ENCODE peak calls at places on chromosomes 16 and 17, in nine cellular contexts. W is AG09309, V is stomach, N is HL-60, S is fibroblast of the aortic adventitia, B is lower lobe of right lung, Y is AG04450, C is mucosa of descending colon, F is lung. O is an unnamed sample.

GRCh38 chr17:47204722-47205418 is 4.3 kb upstream of the MYL4 start:
- DNase-seq in S (peak; percentile 49), N (no peak), C (peak; percentile 32), Y (no peak), W (no peak), B (no peak), F (no peak), V (no peak), O (no peak)

GRCh38 chr17:31511176-31511540 is 119.7 kb downstream of the RAB11FIP4 start:
- DNase-seq in B (no peak), C (peak; percentile 77), Y (no peak), S (no peak), N (no peak), F (no peak), V (peak; percentile 90), W (no peak), O (no peak)

GRCh38 chr17:29573871-29574731 is 5.6 kb downstream of the TP53I13 start:
- DNase-seq in N (no peak), B (no peak), C (no peak), S (no peak), V (no peak), F (no peak), Y (no peak), W (no peak), O (no peak)

GRCh38 chr16:83925095-83925905 is 26.4 kb downstream of the MLYCD start:
- DNase-seq in F (no peak), N (no peak), Y (no peak), W (no peak), B (no peak), S (no peak), C (no peak), V (no peak), O (no peak)

GRCh38 chr16:2935418-2935817 is 23.7 kb downstream of the FLYWCH1 start:
- DNase-seq in Y (no peak), S (no peak), V (no peak), B (no peak), N (no peak), F (no peak), C (no peak), W (no peak), O (no peak)

GRCh38 chr16:86718118-86718517 is 139.8 kb downstream of the FOXL1 start:
- DNase-seq in V (no peak), C (no peak), N (no peak), W (no peak), S (no peak), F (no peak), Y (no peak), B (no peak), O (no peak)

GRCh38 chr16:56848056-56848936 is 16.7 kb upstream of the SLC12A3 start:
- DNase-seq in C (no peak), S (peak; percentile 80), Y (no peak), V (no peak), N (no peak), F (no peak), B (no peak), W (no peak), O (no peak)

GRCh38 chr17:34987232-34987631 is 6.9 kb downstream of the LIG3 start:
- DNase-seq in S (no peak), N (no peak), W (no peak), V (no peak), C (no peak), F (no peak), Y (no peak), B (no peak), O (no peak)

GRCh38 chr17:792277-792676 is 10.1 kb downstream of the MRM3 start:
- DNase-seq in S (no peak), F (no peak), N (no peak), Y (no peak), W (no peak), B (peak; percentile 11), V (no peak), C (no peak), O (no peak)

GRCh38 chr16:24580665-24581064 is 41.3 kb downstream of the RBBP6 start:
- DNase-seq in C (no peak), B (no peak), Y (peak; percentile 10), V (no peak), F (no peak), N (no peak), W (peak; percentile 8), S (peak; percentile 69), O (no peak)

GRCh38 chr16:52439171-52439701 is 107.7 kb downstream of the TOX3 start:
- DNase-seq in F (no peak), S (no peak), C (no peak), B (no peak), W (no peak), N (no peak), V (no peak), Y (no peak), O (no peak)

GRCh38 chr16:49352923-49353322 is 20.7 kb upstream of the C16orf78 start:
- DNase-seq in F (no peak), S (no peak), V (no peak), N (no peak), B (no peak), Y (no peak), W (no peak), C (no peak), O (no peak)

GRCh38 chr16:31467151-31467550 is 4.8 kb upstream of the TGFB1I1 start:
- DNase-seq in W (no peak), C (no peak), N (peak; percentile 45), F (no peak), S (no peak), V (no peak), Y (no peak), B (no peak), O (no peak)

GRCh38 chr16:87965417-87965816 is 14.2 kb downstream of the BANP start:
- DNase-seq in F (no peak), Y (no peak), S (no peak), V (no peak), B (no peak), N (no peak), W (no peak), C (no peak), O (no peak)

DNA sequence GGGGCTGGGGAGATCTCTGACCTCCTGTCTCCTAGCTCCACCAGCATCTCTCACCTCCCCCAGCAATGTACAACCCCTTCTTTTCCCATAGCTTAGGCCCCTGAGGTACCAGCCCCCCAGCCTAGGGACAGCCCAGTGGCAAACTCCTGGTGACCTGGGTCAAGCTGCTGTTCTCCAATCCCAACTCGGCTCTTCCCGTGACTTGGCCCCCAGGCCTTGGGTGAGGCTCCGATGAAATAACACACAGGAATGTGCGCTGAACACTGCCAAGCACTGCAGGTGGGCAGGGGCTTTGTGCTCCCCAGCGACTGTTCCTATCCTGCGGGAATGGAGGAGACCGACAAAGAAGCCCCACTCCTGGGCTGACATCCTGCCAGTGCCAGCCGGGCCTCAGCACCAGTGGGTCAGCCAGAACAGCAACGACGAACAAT is 63.7 kb upstream of the AMZ2 start:
- DNase-seq in C (no peak), Y (no peak), S (no peak), F (no peak), B (no peak), N (no peak), V (no peak), W (no peak), O (no peak)
- H3K4me3 ChIP-seq in C (no peak overlapping the region), Y (no peak overlapping the region), S (no peak overlapping the region), F (no peak overlapping the region), B (no peak overlapping the region), N (no peak overlapping the region), V (no peak overlapping the region), W (no peak overlapping the region), O (no peak overlapping the region)

GRCh38 chr17:70629902-70630301 is 460.6 kb downstream of the KCNJ2 start:
- DNase-seq in W (no peak), N (no peak), B (no peak), V (no peak), Y (no peak), C (peak; percentile 26), F (no peak), S (peak; percentile 17), O (peak; percentile 22)
- TF ChIP-seq CTCF in W (peak; percentile 12), N (no peak), B (peak; percentile 17), V (no peak), Y (peak; percentile 38), C (no peak), F (no peak), S (no peak), O (peak; percentile 60)

DNA sequence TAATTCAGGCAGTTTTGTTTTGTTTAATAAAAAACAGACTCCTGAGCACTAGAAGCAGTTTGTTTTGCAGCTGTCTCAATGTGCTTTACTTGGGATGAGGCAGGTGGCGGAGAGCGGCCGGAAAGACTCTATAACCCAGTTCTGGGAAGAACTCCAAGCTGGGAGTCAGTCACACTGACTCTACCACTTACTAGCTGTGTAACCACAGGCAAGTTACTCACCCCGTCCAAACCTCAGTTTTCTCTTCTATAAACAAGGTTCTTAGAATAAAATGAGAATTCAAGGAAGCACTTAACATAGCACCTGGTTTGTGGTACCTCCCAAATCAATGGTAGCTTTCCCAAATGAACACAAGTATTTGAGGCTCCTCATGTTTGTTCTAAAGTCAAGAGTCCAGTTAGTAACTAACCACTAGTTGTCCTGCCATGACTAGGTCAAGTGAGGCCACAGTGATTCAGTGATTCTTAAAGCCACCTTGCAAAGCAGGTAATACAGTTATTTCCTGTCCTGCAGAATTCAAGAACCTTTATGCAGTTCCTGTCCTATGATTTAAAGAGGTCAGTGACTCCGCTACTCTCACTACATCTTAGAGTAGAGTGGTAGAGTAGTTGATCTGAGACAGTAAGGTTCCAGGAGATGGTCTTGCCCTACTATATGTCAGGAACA is 2.7 kb downstream of the TXNDC17 start:
- DNase-seq in S (peak; percentile 71), F (no peak), W (peak; percentile 63), Y (no peak), B (no peak), C (no peak), V (no peak), N (no peak), O (no peak)
- H3K4me3 ChIP-seq in S (no peak overlapping the region), F (no peak overlapping the region), W (no peak overlapping the region), Y (no peak overlapping the region), B (no peak overlapping the region), C (no peak overlapping the region), V (no peak overlapping the region), N (no peak overlapping the region), O (no peak overlapping the region)

GRCh38 chr17:3691539-3692166 is 4.3 kb downstream of the P2RX5 start:
- DNase-seq in Y (no peak), N (no peak), C (no peak), F (no peak), S (no peak), V (no peak), W (no peak), B (no peak), O (no peak)
- TF ChIP-seq CTCF in Y (no peak), N (no peak), C (no peak), F (no peak), S (no peak), V (no peak), W (no peak), B (no peak), O (no peak)

DNA sequence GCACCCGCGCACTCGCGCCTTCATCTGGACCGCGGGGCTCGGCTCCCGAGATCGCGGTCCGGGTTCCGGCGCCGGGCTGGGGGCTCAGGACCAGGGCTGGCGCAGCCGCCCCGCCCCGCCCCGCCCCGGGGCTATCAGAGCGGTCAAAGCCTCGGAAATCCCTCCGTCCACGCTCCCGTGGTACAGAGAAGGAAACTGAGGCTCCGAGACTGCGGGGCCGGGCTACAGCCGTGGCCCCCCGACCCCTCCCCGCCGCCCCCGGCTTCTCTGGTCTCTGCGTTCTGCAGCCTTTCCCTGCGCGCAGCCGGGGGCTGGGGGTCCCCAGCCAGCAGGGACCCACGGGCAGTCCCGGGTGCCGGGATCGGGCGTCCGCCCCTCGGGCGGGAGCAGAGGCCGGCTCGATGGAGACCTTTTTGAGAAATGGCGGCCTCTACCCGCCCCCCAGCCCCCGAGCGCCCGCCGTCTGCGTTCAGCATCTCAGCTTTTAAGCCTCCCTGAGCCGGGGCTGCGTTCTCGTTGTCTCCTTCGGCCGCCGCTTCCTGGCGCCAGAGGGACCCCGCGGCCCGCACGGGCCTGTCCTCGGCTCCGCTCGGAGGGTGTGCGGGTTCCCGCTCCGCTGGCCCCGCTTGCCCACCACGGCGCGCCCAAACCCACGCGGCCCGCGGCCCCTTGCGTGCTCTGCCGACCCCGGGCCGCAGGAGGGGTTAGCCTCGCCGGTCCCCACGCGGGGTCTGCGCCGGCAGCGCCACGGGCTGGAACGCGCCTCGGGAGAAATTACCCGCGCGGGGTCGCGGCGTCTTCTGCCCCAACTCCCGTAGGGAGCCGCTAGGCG is 1.5 kb upstream of the NPTX1 start:
- DNase-seq in F (no peak), V (no peak), C (peak; percentile 17), B (no peak), W (no peak), S (peak; percentile 36), Y (no peak), N (peak; percentile 20), O (no peak)
- H3K4me3 ChIP-seq in F (no peak overlapping the region), V (peak overlapping the region; percentile 39), C (no peak overlapping the region), B (peak overlapping the region; percentile 42), W (no peak overlapping the region), S (peak overlapping the region; percentile 41), Y (peak overlapping the region; percentile 39), N (no peak overlapping the region), O (no peak overlapping the region)